ENCODE peak calls at places on chromosome 15, in six cellular contexts. One of them, this sample, is unnamed.

GRCh38 chr15:96858693-96859092 is 528.2 kb downstream of the NR2F2 start:
- DNase-seq in heart left ventricle: no peak
- DNase-seq in breast epithelium: no peak
- DNase-seq in HepG2: no peak
- DNase-seq in A549: no peak
- DNase-seq in uterus: no peak
- DNase-seq in this sample: no peak

GRCh38 chr15:74179983-74180688 is 6.6 kb downstream of the ISLR start:
- DNase-seq in heart left ventricle: peak
- DNase-seq in breast epithelium: no peak
- DNase-seq in uterus: peak
- DNase-seq in A549: no peak
- DNase-seq in HepG2: no peak
- DNase-seq in this sample: no peak

GRCh38 chr15:29570121-29570930 is 251.9 kb downstream of the TJP1 start:
- DNase-seq in HepG2: no peak
- DNase-seq in uterus: no peak
- DNase-seq in heart left ventricle: no peak
- DNase-seq in breast epithelium: no peak
- DNase-seq in A549: no peak
- DNase-seq in this sample: no peak

GRCh38 chr15:38406451-38406850 is 47.5 kb upstream of the FAM98B start:
- DNase-seq in breast epithelium: no peak
- DNase-seq in uterus: no peak
- DNase-seq in A549: no peak
- DNase-seq in HepG2: no peak
- DNase-seq in heart left ventricle: no peak
- DNase-seq in this sample: no peak

GRCh38 chr15:77748078-77749064 is 115.7 kb upstream of the LINGO1 start:
- DNase-seq in heart left ventricle: no peak
- DNase-seq in A549: peak
- DNase-seq in uterus: no peak
- DNase-seq in breast epithelium: no peak
- DNase-seq in HepG2: peak
- DNase-seq in this sample: no peak

GRCh38 chr15:34341922-34342736 is 807 bp downstream of the NOP10 start:
- DNase-seq in HepG2: no peak
- DNase-seq in breast epithelium: no peak
- DNase-seq in heart left ventricle: no peak
- DNase-seq in A549: no peak
- DNase-seq in uterus: no peak
- DNase-seq in this sample: peak

GRCh38 chr15:75532413-75533250 is 46.5 kb downstream of the PTPN9 start:
- DNase-seq in uterus: peak
- DNase-seq in HepG2: peak
- DNase-seq in breast epithelium: peak
- DNase-seq in A549: peak
- DNase-seq in heart left ventricle: peak
- DNase-seq in this sample: no peak

GRCh38 chr15:80152896-80153876 is at the start of gene FAH:
- DNase-seq in breast epithelium: no peak
- DNase-seq in heart left ventricle: no peak
- DNase-seq in HepG2: peak
- DNase-seq in A549: no peak
- DNase-seq in uterus: no peak
- DNase-seq in this sample: peak

GRCh38 chr15:90482124-90483011 is 47.4 kb upstream of the CRTC3 start:
- DNase-seq in A549: peak
- DNase-seq in heart left ventricle: peak
- DNase-seq in HepG2: peak
- DNase-seq in breast epithelium: no peak
- DNase-seq in uterus: peak
- DNase-seq in this sample: peak

GRCh38 chr15:31605467-31605931 is 278.9 kb downstream of the KLF13 start:
- DNase-seq in breast epithelium: no peak
- DNase-seq in A549: no peak
- DNase-seq in uterus: no peak
- DNase-seq in HepG2: no peak
- DNase-seq in heart left ventricle: no peak
- DNase-seq in this sample: no peak

GRCh38 chr15:100082761-100083402 is 258.9 kb downstream of the ADAMTS17 start:
- DNase-seq in heart left ventricle: no peak
- DNase-seq in HepG2: no peak
- DNase-seq in uterus: no peak
- DNase-seq in A549: no peak
- DNase-seq in breast epithelium: no peak
- DNase-seq in this sample: no peak

GRCh38 chr15:80891006-80891405 is 98.6 kb downstream of the MESD start:
- DNase-seq in breast epithelium: no peak
- DNase-seq in A549: no peak
- DNase-seq in HepG2: no peak
- DNase-seq in uterus: no peak
- DNase-seq in heart left ventricle: no peak
- DNase-seq in this sample: no peak

GRCh38 chr15:31402511-31403056 is 75.9 kb downstream of the KLF13 start:
- DNase-seq in heart left ventricle: peak
- DNase-seq in HepG2: no peak
- DNase-seq in A549: no peak
- DNase-seq in breast epithelium: no peak
- DNase-seq in uterus: peak
- DNase-seq in this sample: no peak

GRCh38 chr15:34793071-34793470 is 2.3 kb downstream of the ACTC1 start:
- DNase-seq in A549: no peak
- DNase-seq in heart left ventricle: no peak
- DNase-seq in HepG2: no peak
- DNase-seq in breast epithelium: no peak
- DNase-seq in uterus: no peak
- DNase-seq in this sample: no peak

GRCh38 chr15:29863438-29863837 is 41.2 kb upstream of the TJP1 start:
- DNase-seq in breast epithelium: no peak
- DNase-seq in uterus: no peak
- DNase-seq in A549: no peak
- DNase-seq in HepG2: no peak
- DNase-seq in heart left ventricle: no peak
- DNase-seq in this sample: no peak

GRCh38 chr15:44633603-44634002 is 29.9 kb downstream of the SPG11 start:
- DNase-seq in heart left ventricle: no peak
- DNase-seq in A549: no peak
- DNase-seq in breast epithelium: no peak
- DNase-seq in HepG2: no peak
- DNase-seq in uterus: no peak
- DNase-seq in this sample: no peak

GRCh38 chr15:83653639-83654378 is at the start of gene ADAMTSL3:
- DNase-seq in HepG2: no peak
- DNase-seq in A549: peak
- DNase-seq in heart left ventricle: peak
- DNase-seq in breast epithelium: peak
- DNase-seq in uterus: peak
- DNase-seq in this sample: no peak

GRCh38 chr15:50681467-50681866 is 5.1 kb downstream of the TRPM7 start:
- DNase-seq in HepG2: no peak
- DNase-seq in heart left ventricle: no peak
- DNase-seq in breast epithelium: no peak
- DNase-seq in A549: no peak
- DNase-seq in uterus: no peak
- DNase-seq in this sample: no peak

GRCh38 chr15:42741710-42742109 is 4.8 kb upstream of the CDAN1 start:
- DNase-seq in breast epithelium: no peak
- DNase-seq in uterus: no peak
- DNase-seq in A549: no peak
- DNase-seq in heart left ventricle: no peak
- DNase-seq in HepG2: no peak
- DNase-seq in this sample: no peak

GRCh38 chr15:63931556-63931955 is 97.8 kb upstream of the HERC1 start:
- DNase-seq in breast epithelium: no peak
- DNase-seq in uterus: no peak
- DNase-seq in A549: no peak
- DNase-seq in HepG2: no peak
- DNase-seq in heart left ventricle: no peak
- DNase-seq in this sample: no peak

GRCh38 chr15:22251422-22251821 is 171.1 kb downstream of the OR4M2 start:
- DNase-seq in HepG2: no peak
- DNase-seq in heart left ventricle: no peak
- DNase-seq in uterus: no peak
- DNase-seq in breast epithelium: no peak
- DNase-seq in A549: no peak
- DNase-seq in this sample: no peak

GRCh38 chr15:29674661-29675533 is 147.4 kb downstream of the TJP1 start:
- DNase-seq in uterus: peak
- DNase-seq in A549: peak
- DNase-seq in heart left ventricle: peak
- DNase-seq in breast epithelium: no peak
- DNase-seq in HepG2: peak
- DNase-seq in this sample: no peak

GRCh38 chr15:43317566-43318184 is 12.7 kb downstream of the LCMT2 start:
- DNase-seq in uterus: no peak
- DNase-seq in heart left ventricle: no peak
- DNase-seq in breast epithelium: no peak
- DNase-seq in HepG2: peak
- DNase-seq in A549: no peak
- DNase-seq in this sample: no peak

GRCh38 chr15:66261056-66261455 is 7.5 kb upstream of the MEGF11 start:
- DNase-seq in A549: no peak
- DNase-seq in breast epithelium: no peak
- DNase-seq in heart left ventricle: no peak
- DNase-seq in HepG2: no peak
- DNase-seq in uterus: no peak
- DNase-seq in this sample: no peak

GRCh38 chr15:41895491-41895890 is 1.6 kb upstream of the SPTBN5 start:
- DNase-seq in HepG2: no peak
- DNase-seq in A549: no peak
- DNase-seq in heart left ventricle: no peak
- DNase-seq in uterus: no peak
- DNase-seq in breast epithelium: no peak
- DNase-seq in this sample: no peak

GRCh38 chr15:49041406-49041805 is 4.8 kb downstream of the SECISBP2L start:
- DNase-seq in HepG2: peak
- DNase-seq in heart left ventricle: no peak
- DNase-seq in breast epithelium: no peak
- DNase-seq in A549: no peak
- DNase-seq in uterus: no peak
- DNase-seq in this sample: no peak

GRCh38 chr15:93152951-93153350 is 63.9 kb upstream of the RGMA start:
- DNase-seq in breast epithelium: peak
- DNase-seq in heart left ventricle: peak
- DNase-seq in uterus: peak
- DNase-seq in A549: no peak
- DNase-seq in HepG2: no peak
- DNase-seq in this sample: no peak

GRCh38 chr15:39589815-39590644 is 9.2 kb downstream of the THBS1 start:
- DNase-seq in breast epithelium: no peak
- DNase-seq in HepG2: no peak
- DNase-seq in heart left ventricle: no peak
- DNase-seq in uterus: no peak
- DNase-seq in A549: no peak
- DNase-seq in this sample: no peak

GRCh38 chr15:31214864-31215489 is 111.7 kb upstream of the KLF13 start:
- DNase-seq in heart left ventricle: peak
- DNase-seq in HepG2: no peak
- DNase-seq in A549: no peak
- DNase-seq in uterus: peak
- DNase-seq in breast epithelium: peak
- DNase-seq in this sample: no peak

GRCh38 chr15:101320501-101321052 is 25.5 kb upstream of the SNRPA1 start:
- DNase-seq in breast epithelium: no peak
- DNase-seq in heart left ventricle: peak
- DNase-seq in A549: no peak
- DNase-seq in HepG2: no peak
- DNase-seq in uterus: no peak
- DNase-seq in this sample: peak

GRCh38 chr15:42919794-42920280 is 741 bp downstream of the TTBK2 start:
- DNase-seq in A549: no peak
- DNase-seq in HepG2: peak
- DNase-seq in breast epithelium: peak
- DNase-seq in uterus: no peak
- DNase-seq in heart left ventricle: no peak
- DNase-seq in this sample: peak

DNA sequence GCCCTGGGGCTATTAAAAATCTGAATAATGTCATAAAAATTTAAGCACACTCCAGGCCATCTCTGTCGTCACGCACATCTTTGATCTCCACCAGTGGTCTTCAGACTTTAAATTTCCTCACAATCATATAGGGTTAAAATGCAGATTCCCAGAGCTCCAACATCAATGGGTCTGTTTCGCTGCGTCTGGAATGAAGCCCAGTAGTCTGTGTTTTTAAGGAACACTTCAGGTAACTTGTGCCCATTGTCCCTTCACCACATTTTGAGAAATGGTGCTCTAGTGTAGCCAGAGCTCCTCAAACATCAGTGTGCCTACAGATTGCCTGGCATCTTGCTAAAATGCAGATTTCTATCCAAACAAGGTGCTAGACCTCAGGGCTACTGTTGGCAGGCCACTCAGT is 9.8 kb downstream of the SEMA6D start:
- DNase-seq in A549: no peak
- DNase-seq in uterus: no peak
- DNase-seq in HepG2: no peak
- DNase-seq in heart left ventricle: no peak
- DNase-seq in breast epithelium: no peak
- DNase-seq in this sample: no peak
- H3K27ac ChIP-seq in A549: no peak
- H3K27ac ChIP-seq in uterus: no peak
- H3K27ac ChIP-seq in HepG2: no peak
- H3K27ac ChIP-seq in heart left ventricle: peak
- H3K27ac ChIP-seq in breast epithelium: no peak
- H3K27ac ChIP-seq in this sample: no peak

GRCh38 chr15:23860846-23861245 is 173.7 kb upstream of the NDN start:
- DNase-seq in HepG2: no peak
- DNase-seq in uterus: no peak
- DNase-seq in heart left ventricle: no peak
- DNase-seq in A549: no peak
- DNase-seq in breast epithelium: no peak
- DNase-seq in this sample: no peak
- TF ChIP-seq CTCF in HepG2: no peak
- TF ChIP-seq CTCF in uterus: no peak
- TF ChIP-seq CTCF in heart left ventricle: no peak
- TF ChIP-seq CTCF in A549: no peak
- TF ChIP-seq CTCF in breast epithelium: no peak
- TF ChIP-seq CTCF in this sample: no peak

GRCh38 chr15:52102468-52102867 is 10.1 kb downstream of the BCL2L10 start:
- DNase-seq in heart left ventricle: no peak
- DNase-seq in breast epithelium: no peak
- DNase-seq in HepG2: no peak
- DNase-seq in A549: no peak
- DNase-seq in uterus: peak
- DNase-seq in this sample: no peak
- H3K27ac ChIP-seq in heart left ventricle: no peak
- H3K27ac ChIP-seq in breast epithelium: peak
- H3K27ac ChIP-seq in HepG2: no peak
- H3K27ac ChIP-seq in A549: no peak
- H3K27ac ChIP-seq in uterus: peak
- H3K27ac ChIP-seq in this sample: no peak

DNA sequence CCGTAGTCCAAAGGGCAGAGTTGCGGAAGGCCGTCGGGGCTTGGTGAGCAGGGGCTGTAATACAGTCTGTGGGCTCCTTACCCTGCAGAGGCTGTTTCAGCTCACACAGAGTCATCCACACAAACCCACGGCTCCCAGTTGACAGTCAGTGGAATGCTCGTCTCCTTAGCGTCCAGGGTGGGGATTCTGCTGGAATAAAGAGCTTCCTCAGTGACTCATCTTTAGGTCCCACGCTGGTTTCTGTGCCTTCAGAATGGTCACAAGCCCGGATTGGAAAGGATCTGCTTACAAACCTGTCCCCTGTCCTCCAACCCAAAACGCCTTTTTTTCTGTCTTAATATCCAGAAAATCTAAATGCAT is 201.3 kb upstream of the TPM1 start:
- DNase-seq in breast epithelium: no peak
- DNase-seq in HepG2: no peak
- DNase-seq in uterus: no peak
- DNase-seq in A549: no peak
- DNase-seq in heart left ventricle: no peak
- DNase-seq in this sample: no peak
- TF ChIP-seq CTCF in breast epithelium: no peak
- TF ChIP-seq CTCF in HepG2: no peak
- TF ChIP-seq CTCF in uterus: no peak
- TF ChIP-seq CTCF in A549: no peak
- TF ChIP-seq CTCF in heart left ventricle: no peak
- TF ChIP-seq CTCF in this sample: no peak